ENCODE peak calls at places on chromosome 16, in four cellular contexts. One of them, this sample, is unnamed.

GRCh38 chr16:24929409-24929808 is 83.6 kb downstream of the SLC5A11 start:
- DNase-seq in progenitor cell of endocrine pancreas: no peak
- DNase-seq in non-pigmented ciliary epithelial cell: no peak
- DNase-seq in dermis microvascular lymphatic vessel endothelial cell: no peak
- DNase-seq in this sample: no peak

GRCh38 chr16:75593825-75594820 is 27.9 kb downstream of the GABARAPL2 start:
- DNase-seq in dermis microvascular lymphatic vessel endothelial cell: peak; percentile 93
- DNase-seq in progenitor cell of endocrine pancreas: no peak
- DNase-seq in non-pigmented ciliary epithelial cell: peak; percentile 50
- DNase-seq in this sample: peak; percentile 17

GRCh38 chr16:9381908-9382307 is 290.5 kb downstream of the HAPSTR1 start:
- DNase-seq in progenitor cell of endocrine pancreas: no peak
- DNase-seq in non-pigmented ciliary epithelial cell: no peak
- DNase-seq in dermis microvascular lymphatic vessel endothelial cell: no peak
- DNase-seq in this sample: no peak

GRCh38 chr16:49594706-49595534 is 221.3 kb downstream of the C16orf78 start:
- DNase-seq in non-pigmented ciliary epithelial cell: no peak
- DNase-seq in dermis microvascular lymphatic vessel endothelial cell: no peak
- DNase-seq in progenitor cell of endocrine pancreas: no peak
- DNase-seq in this sample: no peak

GRCh38 chr16:4315185-4316102 is at the start of gene GLIS2:
- DNase-seq in dermis microvascular lymphatic vessel endothelial cell: peak; percentile 74
- DNase-seq in non-pigmented ciliary epithelial cell: no peak
- DNase-seq in progenitor cell of endocrine pancreas: peak; percentile 78
- DNase-seq in this sample: no peak

GRCh38 chr16:89023621-89024511 is 46.9 kb upstream of the CBFA2T3 start:
- DNase-seq in progenitor cell of endocrine pancreas: no peak
- DNase-seq in non-pigmented ciliary epithelial cell: no peak
- DNase-seq in dermis microvascular lymphatic vessel endothelial cell: no peak
- DNase-seq in this sample: no peak

GRCh38 chr16:1493746-1494094 is 560 bp downstream of the TELO2 start:
- DNase-seq in dermis microvascular lymphatic vessel endothelial cell: peak; percentile 17
- DNase-seq in progenitor cell of endocrine pancreas: peak; percentile 35
- DNase-seq in non-pigmented ciliary epithelial cell: no peak
- DNase-seq in this sample: no peak

GRCh38 chr16:70706948-70707465 is 21.2 kb upstream of the MTSS2 start:
- DNase-seq in non-pigmented ciliary epithelial cell: no peak
- DNase-seq in progenitor cell of endocrine pancreas: no peak
- DNase-seq in dermis microvascular lymphatic vessel endothelial cell: peak; percentile 50
- DNase-seq in this sample: peak; percentile 94

GRCh38 chr16:23578096-23578830 is 17.9 kb downstream of the NDUFAB1 start:
- DNase-seq in non-pigmented ciliary epithelial cell: no peak
- DNase-seq in progenitor cell of endocrine pancreas: no peak
- DNase-seq in dermis microvascular lymphatic vessel endothelial cell: peak; percentile 78
- DNase-seq in this sample: no peak

GRCh38 chr16:67447508-67448076 is 16.7 kb downstream of the HSD11B2 start:
- DNase-seq in dermis microvascular lymphatic vessel endothelial cell: peak; percentile 29
- DNase-seq in non-pigmented ciliary epithelial cell: no peak
- DNase-seq in progenitor cell of endocrine pancreas: no peak
- DNase-seq in this sample: no peak

GRCh38 chr16:21610006-21610544 is 10.7 kb downstream of the METTL9 start:
- DNase-seq in dermis microvascular lymphatic vessel endothelial cell: no peak
- DNase-seq in non-pigmented ciliary epithelial cell: no peak
- DNase-seq in progenitor cell of endocrine pancreas: no peak
- DNase-seq in this sample: no peak

GRCh38 chr16:23387666-23388065 is 65.3 kb downstream of the COG7 start:
- DNase-seq in dermis microvascular lymphatic vessel endothelial cell: no peak
- DNase-seq in non-pigmented ciliary epithelial cell: no peak
- DNase-seq in progenitor cell of endocrine pancreas: no peak
- DNase-seq in this sample: no peak

GRCh38 chr16:55333690-55334089 is 9.7 kb downstream of the IRX6 start:
- DNase-seq in dermis microvascular lymphatic vessel endothelial cell: no peak
- DNase-seq in progenitor cell of endocrine pancreas: no peak
- DNase-seq in non-pigmented ciliary epithelial cell: no peak
- DNase-seq in this sample: no peak

GRCh38 chr16:68083861-68084503 is 1.2 kb upstream of the NFATC3 start:
- DNase-seq in progenitor cell of endocrine pancreas: no peak
- DNase-seq in non-pigmented ciliary epithelial cell: no peak
- DNase-seq in dermis microvascular lymphatic vessel endothelial cell: no peak
- DNase-seq in this sample: no peak

GRCh38 chr16:52928955-52929354 is 123.7 kb downstream of the CHD9NB start:
- DNase-seq in progenitor cell of endocrine pancreas: no peak
- DNase-seq in dermis microvascular lymphatic vessel endothelial cell: no peak
- DNase-seq in non-pigmented ciliary epithelial cell: no peak
- DNase-seq in this sample: no peak

GRCh38 chr16:70483426-70483825 is 29.0 kb downstream of the FCSK start:
- DNase-seq in progenitor cell of endocrine pancreas: no peak
- DNase-seq in non-pigmented ciliary epithelial cell: no peak
- DNase-seq in dermis microvascular lymphatic vessel endothelial cell: no peak
- DNase-seq in this sample: no peak

GRCh38 chr16:66247516-66248089 is 118.9 kb upstream of the CDH5 start:
- DNase-seq in non-pigmented ciliary epithelial cell: no peak
- DNase-seq in progenitor cell of endocrine pancreas: no peak
- DNase-seq in dermis microvascular lymphatic vessel endothelial cell: no peak
- DNase-seq in this sample: no peak

GRCh38 chr16:75614247-75614897 is 8.7 kb downstream of the ADAT1 start:
- DNase-seq in progenitor cell of endocrine pancreas: no peak
- DNase-seq in non-pigmented ciliary epithelial cell: no peak
- DNase-seq in dermis microvascular lymphatic vessel endothelial cell: no peak
- DNase-seq in this sample: no peak

GRCh38 chr16:85398050-85398451 is 215.1 kb upstream of the GSE1 start:
- DNase-seq in non-pigmented ciliary epithelial cell: no peak
- DNase-seq in progenitor cell of endocrine pancreas: no peak
- DNase-seq in dermis microvascular lymphatic vessel endothelial cell: no peak
- DNase-seq in this sample: no peak

GRCh38 chr16:79525132-79525531 is 75.4 kb downstream of the MAF start:
- DNase-seq in non-pigmented ciliary epithelial cell: no peak
- DNase-seq in progenitor cell of endocrine pancreas: no peak
- DNase-seq in dermis microvascular lymphatic vessel endothelial cell: no peak
- DNase-seq in this sample: no peak

GRCh38 chr16:85673529-85674417 is 15.0 kb downstream of the GINS2 start:
- DNase-seq in non-pigmented ciliary epithelial cell: peak; percentile 30
- DNase-seq in dermis microvascular lymphatic vessel endothelial cell: peak; percentile 85
- DNase-seq in progenitor cell of endocrine pancreas: no peak
- DNase-seq in this sample: no peak

GRCh38 chr16:78684655-78685400 is 585.4 kb downstream of the WWOX start:
- DNase-seq in non-pigmented ciliary epithelial cell: no peak
- DNase-seq in progenitor cell of endocrine pancreas: no peak
- DNase-seq in dermis microvascular lymphatic vessel endothelial cell: no peak
- DNase-seq in this sample: peak; percentile 59

GRCh38 chr16:31693733-31694132 is 166.0 kb downstream of the AHSP start:
- DNase-seq in progenitor cell of endocrine pancreas: no peak
- DNase-seq in non-pigmented ciliary epithelial cell: no peak
- DNase-seq in dermis microvascular lymphatic vessel endothelial cell: no peak
- DNase-seq in this sample: no peak

GRCh38 chr16:3642397-3643094 is 11.9 kb upstream of the DNASE1 start:
- DNase-seq in progenitor cell of endocrine pancreas: no peak
- DNase-seq in non-pigmented ciliary epithelial cell: no peak
- DNase-seq in dermis microvascular lymphatic vessel endothelial cell: peak; percentile 69
- DNase-seq in this sample: no peak

GRCh38 chr16:85172465-85173071 is 60.3 kb upstream of the CIBAR2 start:
- DNase-seq in non-pigmented ciliary epithelial cell: no peak
- DNase-seq in progenitor cell of endocrine pancreas: no peak
- DNase-seq in dermis microvascular lymphatic vessel endothelial cell: peak; percentile 78
- DNase-seq in this sample: no peak

GRCh38 chr16:88306860-88307545 is 75.8 kb upstream of the ZNF469 start:
- DNase-seq in dermis microvascular lymphatic vessel endothelial cell: peak; percentile 27
- DNase-seq in non-pigmented ciliary epithelial cell: peak; percentile 95
- DNase-seq in progenitor cell of endocrine pancreas: no peak
- DNase-seq in this sample: peak; percentile 95

GRCh38 chr16:8594149-8594666 is 3.9 kb upstream of the TMEM114 start:
- DNase-seq in non-pigmented ciliary epithelial cell: no peak
- DNase-seq in dermis microvascular lymphatic vessel endothelial cell: no peak
- DNase-seq in progenitor cell of endocrine pancreas: no peak
- DNase-seq in this sample: no peak

GRCh38 chr16:81836279-81837054 is 57.4 kb downstream of the PLCG2 start:
- DNase-seq in dermis microvascular lymphatic vessel endothelial cell: no peak
- DNase-seq in progenitor cell of endocrine pancreas: no peak
- DNase-seq in non-pigmented ciliary epithelial cell: no peak
- DNase-seq in this sample: no peak

GRCh38 chr16:87789437-87790277 is 23.9 kb upstream of the KLHDC4 start:
- DNase-seq in non-pigmented ciliary epithelial cell: no peak
- DNase-seq in progenitor cell of endocrine pancreas: no peak
- DNase-seq in dermis microvascular lymphatic vessel endothelial cell: no peak
- DNase-seq in this sample: no peak

GRCh38 chr16:83470406-83470805 is 337.4 kb upstream of the HSBP1 start:
- DNase-seq in non-pigmented ciliary epithelial cell: peak; percentile 45
- DNase-seq in progenitor cell of endocrine pancreas: no peak
- DNase-seq in dermis microvascular lymphatic vessel endothelial cell: no peak
- DNase-seq in this sample: no peak

GRCh38 chr16:50478021-50478772 is 70.0 kb upstream of the NKD1 start:
- DNase-seq in dermis microvascular lymphatic vessel endothelial cell: no peak
- DNase-seq in progenitor cell of endocrine pancreas: no peak
- DNase-seq in non-pigmented ciliary epithelial cell: no peak
- DNase-seq in this sample: no peak

GRCh38 chr16:68231384-68232136 is 4.4 kb downstream of the ESRP2 start:
- DNase-seq in dermis microvascular lymphatic vessel endothelial cell: no peak
- DNase-seq in progenitor cell of endocrine pancreas: no peak
- DNase-seq in non-pigmented ciliary epithelial cell: no peak
- DNase-seq in this sample: no peak